ENCODE peak calls at places on chromosomes 6 and 20, in five cellular contexts. One of them, this sample, is unnamed.

GRCh38 chr6:161292650-161293281 is 18.9 kb upstream of the AGPAT4 start:
- DNase-seq in BJ: no peak
- DNase-seq in lower leg skin: no peak
- DNase-seq in progenitor cell of endocrine pancreas: no peak
- DNase-seq in cardiac muscle cell: peak; percentile 6
- DNase-seq in this sample: no peak

GRCh38 chr6:161254126-161254753 is 19.6 kb downstream of the AGPAT4 start:
- DNase-seq in BJ: no peak
- DNase-seq in lower leg skin: no peak
- DNase-seq in progenitor cell of endocrine pancreas: no peak
- DNase-seq in cardiac muscle cell: no peak
- DNase-seq in this sample: no peak

GRCh38 chr6:147642458-147642857 is 134.0 kb downstream of the SAMD5 start:
- DNase-seq in BJ: no peak
- DNase-seq in lower leg skin: no peak
- DNase-seq in progenitor cell of endocrine pancreas: no peak
- DNase-seq in cardiac muscle cell: no peak
- DNase-seq in this sample: peak; percentile 29

GRCh38 chr6:126761854-126762253 is 356.6 kb upstream of the RSPO3 start:
- DNase-seq in BJ: no peak
- DNase-seq in lower leg skin: no peak
- DNase-seq in progenitor cell of endocrine pancreas: no peak
- DNase-seq in cardiac muscle cell: no peak
- DNase-seq in this sample: no peak

GRCh38 chr6:21208114-21208795 is 385.3 kb upstream of the SOX4 start:
- DNase-seq in BJ: no peak
- DNase-seq in lower leg skin: no peak
- DNase-seq in progenitor cell of endocrine pancreas: no peak
- DNase-seq in cardiac muscle cell: no peak
- DNase-seq in this sample: no peak

GRCh38 chr6:137016366-137016765 is 28.4 kb downstream of the IL20RA start:
- DNase-seq in BJ: no peak
- DNase-seq in lower leg skin: no peak
- DNase-seq in progenitor cell of endocrine pancreas: no peak
- DNase-seq in cardiac muscle cell: peak; percentile 68
- DNase-seq in this sample: no peak

GRCh38 chr6:158648682-158649131 is 1.1 kb upstream of the SYTL3 start:
- DNase-seq in BJ: peak; percentile 86
- DNase-seq in lower leg skin: peak; percentile 31
- DNase-seq in progenitor cell of endocrine pancreas: no peak
- DNase-seq in cardiac muscle cell: peak; percentile 71
- DNase-seq in this sample: peak; percentile 78

GRCh38 chr6:54910326-54910952 is 63.9 kb downstream of the FAM83B start:
- DNase-seq in BJ: no peak
- DNase-seq in lower leg skin: no peak
- DNase-seq in progenitor cell of endocrine pancreas: no peak
- DNase-seq in cardiac muscle cell: no peak
- DNase-seq in this sample: no peak

GRCh38 chr20:10498196-10498595 is 63.1 kb downstream of the SLX4IP start:
- DNase-seq in BJ: no peak
- DNase-seq in lower leg skin: no peak
- DNase-seq in progenitor cell of endocrine pancreas: no peak
- DNase-seq in cardiac muscle cell: no peak
- DNase-seq in this sample: no peak

GRCh38 chr6:85449388-85449817 is 480 bp upstream of the NT5E start:
- DNase-seq in BJ: no peak
- DNase-seq in lower leg skin: peak; percentile 85
- DNase-seq in progenitor cell of endocrine pancreas: no peak
- DNase-seq in cardiac muscle cell: peak; percentile 13
- DNase-seq in this sample: peak; percentile 45

GRCh38 chr6:27865952-27866369 is 46.2 kb downstream of the OR2B2 start:
- DNase-seq in BJ: no peak
- DNase-seq in lower leg skin: no peak
- DNase-seq in progenitor cell of endocrine pancreas: no peak
- DNase-seq in cardiac muscle cell: peak; percentile 29
- DNase-seq in this sample: no peak

GRCh38 chr6:163984446-163984936 is 570.0 kb downstream of the QKI start:
- DNase-seq in BJ: no peak
- DNase-seq in lower leg skin: no peak
- DNase-seq in progenitor cell of endocrine pancreas: no peak
- DNase-seq in cardiac muscle cell: no peak
- DNase-seq in this sample: no peak

GRCh38 chr6:167654389-167654788 is 172.3 kb upstream of the AFDN start:
- DNase-seq in BJ: no peak
- DNase-seq in lower leg skin: no peak
- DNase-seq in progenitor cell of endocrine pancreas: no peak
- DNase-seq in cardiac muscle cell: no peak
- DNase-seq in this sample: no peak

GRCh38 chr6:39059496-39060310 is 11.1 kb downstream of the GLP1R start:
- DNase-seq in BJ: no peak
- DNase-seq in lower leg skin: no peak
- DNase-seq in progenitor cell of endocrine pancreas: no peak
- DNase-seq in cardiac muscle cell: no peak
- DNase-seq in this sample: no peak

GRCh38 chr6:73382462-73383113 is 12.0 kb upstream of the DDX43 start:
- DNase-seq in BJ: no peak
- DNase-seq in lower leg skin: no peak
- DNase-seq in progenitor cell of endocrine pancreas: no peak
- DNase-seq in cardiac muscle cell: no peak
- DNase-seq in this sample: no peak

GRCh38 chr6:105164418-105164817 is 15.4 kb downstream of the POPDC3 start:
- DNase-seq in BJ: no peak
- DNase-seq in lower leg skin: no peak
- DNase-seq in progenitor cell of endocrine pancreas: no peak
- DNase-seq in cardiac muscle cell: peak; percentile 31
- DNase-seq in this sample: no peak

GRCh38 chr6:116616757-116617093 is 446 bp downstream of the RSPH4A start:
- DNase-seq in BJ: no peak
- DNase-seq in lower leg skin: no peak
- DNase-seq in progenitor cell of endocrine pancreas: no peak
- DNase-seq in cardiac muscle cell: peak; percentile 19
- DNase-seq in this sample: no peak

GRCh38 chr6:169957351-169957963 is 206.0 kb downstream of the ERMARD start:
- DNase-seq in BJ: no peak
- DNase-seq in lower leg skin: peak; percentile 80
- DNase-seq in progenitor cell of endocrine pancreas: no peak
- DNase-seq in cardiac muscle cell: no peak
- DNase-seq in this sample: no peak

GRCh38 chr20:63402178-63402859 is 41.2 kb upstream of the CHRNA4 start:
- DNase-seq in BJ: no peak
- DNase-seq in lower leg skin: no peak
- DNase-seq in progenitor cell of endocrine pancreas: no peak
- DNase-seq in cardiac muscle cell: no peak
- DNase-seq in this sample: no peak

GRCh38 chr6:80523531-80523970 is 417.1 kb downstream of the BCKDHB start:
- DNase-seq in BJ: no peak
- DNase-seq in lower leg skin: peak; percentile 84
- DNase-seq in progenitor cell of endocrine pancreas: no peak
- DNase-seq in cardiac muscle cell: peak; percentile 36
- DNase-seq in this sample: no peak

GRCh38 chr6:22470454-22471368 is 98.7 kb upstream of the HDGFL1 start:
- DNase-seq in BJ: no peak
- DNase-seq in lower leg skin: peak; percentile 87
- DNase-seq in progenitor cell of endocrine pancreas: no peak
- DNase-seq in cardiac muscle cell: peak; percentile 24
- DNase-seq in this sample: no peak

GRCh38 chr20:40579701-40580100 is 109.3 kb downstream of the MAFB start:
- DNase-seq in BJ: no peak
- DNase-seq in lower leg skin: no peak
- DNase-seq in progenitor cell of endocrine pancreas: no peak
- DNase-seq in cardiac muscle cell: no peak
- DNase-seq in this sample: no peak

GRCh38 chr6:158143700-158144099 is 24.4 kb downstream of the SERAC1 start:
- DNase-seq in BJ: no peak
- DNase-seq in lower leg skin: no peak
- DNase-seq in progenitor cell of endocrine pancreas: no peak
- DNase-seq in cardiac muscle cell: no peak
- DNase-seq in this sample: no peak

GRCh38 chr6:40328376-40328987 is 258.7 kb downstream of the LRFN2 start:
- DNase-seq in BJ: no peak
- DNase-seq in lower leg skin: no peak
- DNase-seq in progenitor cell of endocrine pancreas: peak; percentile 49
- DNase-seq in cardiac muscle cell: peak; percentile 60
- DNase-seq in this sample: no peak

GRCh38 chr6:1170793-1171192 is 141.1 kb upstream of the FOXQ1 start:
- DNase-seq in BJ: no peak
- DNase-seq in lower leg skin: no peak
- DNase-seq in progenitor cell of endocrine pancreas: no peak
- DNase-seq in cardiac muscle cell: peak; percentile 52
- DNase-seq in this sample: no peak

GRCh38 chr20:33858666-33859065 is 47.5 kb downstream of the CHMP4B start:
- DNase-seq in BJ: no peak
- DNase-seq in lower leg skin: no peak
- DNase-seq in progenitor cell of endocrine pancreas: no peak
- DNase-seq in cardiac muscle cell: no peak
- DNase-seq in this sample: no peak

GRCh38 chr6:129183681-129184216 is 300.8 kb downstream of the LAMA2 start:
- DNase-seq in BJ: no peak
- DNase-seq in lower leg skin: no peak
- DNase-seq in progenitor cell of endocrine pancreas: no peak
- DNase-seq in cardiac muscle cell: no peak
- DNase-seq in this sample: no peak

GRCh38 chr6:80098392-80098791 is 8.1 kb upstream of the BCKDHB start:
- DNase-seq in BJ: no peak
- DNase-seq in lower leg skin: no peak
- DNase-seq in progenitor cell of endocrine pancreas: no peak
- DNase-seq in cardiac muscle cell: no peak
- DNase-seq in this sample: no peak

GRCh38 chr6:158869010-158869603 is 49.9 kb upstream of the EZR start:
- DNase-seq in BJ: no peak
- DNase-seq in lower leg skin: peak; percentile 0
- DNase-seq in progenitor cell of endocrine pancreas: no peak
- DNase-seq in cardiac muscle cell: no peak
- DNase-seq in this sample: no peak

GRCh38 chr6:13629459-13630116 is 14.5 kb downstream of the NOL7 start:
- DNase-seq in BJ: no peak
- DNase-seq in lower leg skin: no peak
- DNase-seq in progenitor cell of endocrine pancreas: no peak
- DNase-seq in cardiac muscle cell: no peak
- DNase-seq in this sample: no peak

GRCh38 chr6:13630499-13630898 is 15.4 kb downstream of the NOL7 start:
- DNase-seq in BJ: no peak
- DNase-seq in lower leg skin: no peak
- DNase-seq in progenitor cell of endocrine pancreas: no peak
- DNase-seq in cardiac muscle cell: no peak
- DNase-seq in this sample: no peak

DNA sequence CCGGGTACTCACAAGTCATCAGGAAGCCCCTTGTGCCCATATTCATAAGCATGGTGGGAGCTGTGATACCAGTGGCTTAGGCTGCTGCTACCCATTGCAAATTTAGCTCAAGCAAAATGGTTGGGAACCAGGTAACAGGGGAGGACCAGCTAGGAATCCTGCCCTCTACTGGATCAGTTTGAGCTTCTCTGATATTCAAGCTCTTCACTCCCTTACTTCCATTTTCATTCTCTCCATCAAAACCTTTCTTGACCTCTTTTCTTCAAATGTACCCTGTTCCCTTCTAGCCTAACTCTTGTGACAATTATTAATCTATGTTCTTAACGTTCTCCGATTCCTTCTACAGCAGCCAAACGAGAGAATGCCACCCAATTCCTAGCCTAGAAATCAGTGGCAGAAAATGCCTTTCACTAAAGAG is 9.7 kb downstream of the NOL7 start:
- DNase-seq in BJ: no peak
- DNase-seq in lower leg skin: no peak
- DNase-seq in progenitor cell of endocrine pancreas: no peak
- DNase-seq in cardiac muscle cell: peak; percentile 55
- DNase-seq in this sample: no peak
- TF ChIP-seq CTCF in BJ: peak; percentile 52
- TF ChIP-seq CTCF in lower leg skin: no peak
- TF ChIP-seq CTCF in progenitor cell of endocrine pancreas: peak; percentile 61
- TF ChIP-seq CTCF in cardiac muscle cell: peak; percentile 56
- TF ChIP-seq CTCF in this sample: peak; percentile 60

GRCh38 chr6:91434135-91434534 is 847.3 kb upstream of the MAP3K7 start:
- DNase-seq in BJ: no peak
- DNase-seq in lower leg skin: no peak
- DNase-seq in progenitor cell of endocrine pancreas: no peak
- DNase-seq in cardiac muscle cell: no peak
- DNase-seq in this sample: no peak
- TF ChIP-seq CTCF in BJ: no peak
- TF ChIP-seq CTCF in lower leg skin: no peak
- TF ChIP-seq CTCF in progenitor cell of endocrine pancreas: no peak
- TF ChIP-seq CTCF in cardiac muscle cell: no peak
- TF ChIP-seq CTCF in this sample: no peak

GRCh38 chr6:44494011-44494501 is 106.5 kb downstream of the CDC5L start:
- DNase-seq in BJ: peak; percentile 57
- DNase-seq in lower leg skin: peak; percentile 78
- DNase-seq in progenitor cell of endocrine pancreas: no peak
- DNase-seq in cardiac muscle cell: no peak
- DNase-seq in this sample: peak; percentile 15
- TF ChIP-seq CTCF in BJ: peak; percentile 41
- TF ChIP-seq CTCF in lower leg skin: no peak
- TF ChIP-seq CTCF in progenitor cell of endocrine pancreas: no peak
- TF ChIP-seq CTCF in cardiac muscle cell: peak; percentile 32
- TF ChIP-seq CTCF in this sample: peak; percentile 32

GRCh38 chr6:70413114-70413828 is at the start of gene FAM135A:
- DNase-seq in BJ: peak; percentile 85
- DNase-seq in lower leg skin: peak; percentile 99
- DNase-seq in progenitor cell of endocrine pancreas: peak; percentile 99
- DNase-seq in cardiac muscle cell: peak; percentile 100
- DNase-seq in this sample: peak; percentile 94
- TF ChIP-seq CTCF in BJ: no peak
- TF ChIP-seq CTCF in lower leg skin: no peak
- TF ChIP-seq CTCF in progenitor cell of endocrine pancreas: no peak
- TF ChIP-seq CTCF in cardiac muscle cell: no peak
- TF ChIP-seq CTCF in this sample: no peak

DNA sequence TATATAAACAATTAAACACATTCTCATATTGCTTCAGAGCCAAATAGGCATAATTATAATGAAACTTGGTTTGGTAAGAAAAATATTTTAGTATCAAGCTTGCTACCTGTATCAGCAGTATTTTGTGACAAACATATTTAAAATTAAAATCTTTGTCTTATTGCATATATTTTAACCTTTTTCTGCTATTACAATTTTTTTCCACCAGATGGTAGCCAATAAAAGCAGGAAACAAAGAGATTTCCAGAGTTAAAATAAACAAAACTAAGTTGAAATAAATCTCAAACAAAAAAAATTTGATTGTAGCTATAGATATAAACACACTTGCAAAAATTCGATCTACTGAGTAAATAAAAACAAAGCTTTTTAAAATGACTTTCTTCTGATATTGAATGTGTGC is 491.3 kb upstream of the GJE1 start:
- DNase-seq in BJ: no peak
- DNase-seq in lower leg skin: no peak
- DNase-seq in progenitor cell of endocrine pancreas: no peak
- DNase-seq in cardiac muscle cell: no peak
- DNase-seq in this sample: no peak
- TF ChIP-seq CTCF in BJ: peak; percentile 5
- TF ChIP-seq CTCF in lower leg skin: no peak
- TF ChIP-seq CTCF in progenitor cell of endocrine pancreas: no peak
- TF ChIP-seq CTCF in cardiac muscle cell: no peak
- TF ChIP-seq CTCF in this sample: peak; percentile 15

GRCh38 chr20:20130399-20130798 is 78.1 kb downstream of the CFAP61 start:
- DNase-seq in BJ: no peak
- DNase-seq in lower leg skin: no peak
- DNase-seq in progenitor cell of endocrine pancreas: no peak
- DNase-seq in cardiac muscle cell: no peak
- DNase-seq in this sample: no peak
- TF ChIP-seq CTCF in BJ: peak; percentile 29
- TF ChIP-seq CTCF in lower leg skin: no peak
- TF ChIP-seq CTCF in progenitor cell of endocrine pancreas: peak; percentile 41
- TF ChIP-seq CTCF in cardiac muscle cell: no peak
- TF ChIP-seq CTCF in this sample: no peak